ENCODE peak calls at places on chromosome 12, in five cellular contexts. C is GM12878, T is IMR-90, Z is HepG2, U is SK-N-SH. A is an unnamed sample.

GRCh38 chr12:48356041-48356768 is 5.5 kb upstream of the ZNF641 start:
- DNase-seq in C (no peak), T (no peak), Z (peak; percentile 58), U (no peak), A (no peak)

GRCh38 chr12:96183734-96184370 is 10.3 kb upstream of the ELK3 start:
- DNase-seq in C (no peak), T (no peak), Z (no peak), U (no peak), A (peak; percentile 20)

GRCh38 chr12:109951751-109952150 is 44.4 kb downstream of the GIT2 start:
- DNase-seq in C (no peak), T (peak; percentile 98), Z (no peak), U (no peak), A (no peak)

GRCh38 chr12:64600164-64600561 is 10.1 kb upstream of the RASSF3 start:
- DNase-seq in C (no peak), T (no peak), Z (no peak), U (no peak), A (no peak)

GRCh38 chr12:12685305-12685704 is 10.7 kb downstream of the GPR19 start:
- DNase-seq in C (no peak), T (no peak), Z (no peak), U (no peak), A (no peak)

GRCh38 chr12:103928736-103929050 is 1.5 kb upstream of the HSP90B1 start:
- DNase-seq in C (peak; percentile 80), T (no peak), Z (no peak), U (no peak), A (no peak)

GRCh38 chr12:3127832-3128231 is 50.7 kb downstream of the TSPAN9 start:
- DNase-seq in C (no peak), T (peak; percentile 69), Z (no peak), U (no peak), A (no peak)

GRCh38 chr12:60168441-60168840 is 572.6 kb downstream of the SLC16A7 start:
- DNase-seq in C (no peak), T (no peak), Z (peak; percentile 51), U (no peak), A (no peak)

GRCh38 chr12:110741795-110742717 is 635 bp downstream of the PPP1CC start:
- DNase-seq in C (no peak), T (peak; percentile 42), Z (no peak), U (peak; percentile 22), A (no peak)

GRCh38 chr12:104485651-104486341 is 29.0 kb downstream of the CHST11 start:
- DNase-seq in C (no peak), T (no peak), Z (no peak), U (no peak), A (peak; percentile 69)

GRCh38 chr12:19757317-19757877 is 318.1 kb downstream of the AEBP2 start:
- DNase-seq in C (peak; percentile 5), T (peak; percentile 64), Z (no peak), U (peak; percentile 31), A (no peak)

GRCh38 chr12:124296295-124296915 is 1.5 kb downstream of the RFLNA start:
- DNase-seq in C (no peak), T (no peak), Z (no peak), U (peak; percentile 61), A (no peak)

GRCh38 chr12:124297389-124297788 is 2.5 kb downstream of the RFLNA start:
- DNase-seq in C (no peak), T (no peak), Z (no peak), U (no peak), A (no peak)

GRCh38 chr12:124294686-124295315 is at the start of gene RFLNA:
- DNase-seq in C (no peak), T (no peak), Z (no peak), U (peak; percentile 78), A (no peak)

GRCh38 chr12:124296916-124297351 is 2.0 kb downstream of the RFLNA start:
- DNase-seq in C (no peak), T (no peak), Z (peak; percentile 35), U (no peak), A (no peak)

DNA sequence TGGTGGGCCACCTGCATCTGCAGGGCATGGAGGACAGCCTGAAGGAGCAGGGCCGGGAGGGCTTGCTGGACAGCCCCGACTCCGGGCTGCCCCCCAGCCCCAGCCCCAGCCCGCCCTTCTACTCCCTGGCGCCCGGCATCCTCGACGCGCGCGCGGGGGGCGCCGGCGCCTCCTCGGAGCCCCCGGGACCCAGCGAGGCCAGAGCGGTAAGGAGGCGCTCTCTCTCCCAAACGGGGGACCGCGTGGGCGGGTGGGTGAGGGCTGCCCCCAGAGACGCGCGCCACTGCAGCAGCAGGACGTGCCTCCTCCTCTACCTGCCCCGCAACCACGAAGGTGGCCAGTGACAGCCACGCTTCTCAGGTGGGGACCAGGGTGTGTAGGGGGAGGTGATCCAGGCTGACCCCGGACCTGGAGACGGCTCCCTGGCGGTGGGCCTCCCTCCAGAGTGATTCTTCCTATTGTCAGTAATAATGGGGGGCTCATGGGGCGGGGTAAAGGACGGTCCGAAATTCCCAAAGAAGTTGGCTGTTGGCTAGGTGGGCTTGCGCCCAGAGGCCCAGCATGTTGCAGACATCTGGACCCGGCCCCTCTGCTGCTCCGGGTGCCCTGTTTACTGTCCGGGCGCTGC is 652 bp downstream of the RFLNA start:
- DNase-seq in C (no peak), T (no peak), Z (no peak), U (peak; percentile 73), A (no peak)
- TF ChIP-seq MXI1 in C (no peak), T (no peak), Z (no peak), U (no peak), A (no peak)

GRCh38 chr12:14689144-14689543 is 7.3 kb downstream of the GUCY2C start:
- DNase-seq in C (no peak), T (no peak), Z (no peak), U (no peak), A (no peak)

GRCh38 chr12:14689996-14690395 is 6.4 kb downstream of the GUCY2C start:
- DNase-seq in C (no peak), T (no peak), Z (no peak), U (no peak), A (no peak)

GRCh38 chr12:14693116-14693515 is 3.3 kb downstream of the GUCY2C start:
- DNase-seq in C (no peak), T (no peak), Z (no peak), U (no peak), A (no peak)

GRCh38 chr12:14694145-14694544 is 2.3 kb downstream of the GUCY2C start:
- DNase-seq in C (no peak), T (no peak), Z (no peak), U (no peak), A (no peak)

GRCh38 chr12:14691560-14691959 is 4.8 kb downstream of the GUCY2C start:
- DNase-seq in C (no peak), T (no peak), Z (no peak), U (no peak), A (no peak)
- TF ChIP-seq MXI1 in C (no peak), T (no peak), Z (no peak), U (no peak), A (no peak)

GRCh38 chr12:80848858-80849257 is 88.9 kb downstream of the LIN7A start:
- DNase-seq in C (no peak), T (no peak), Z (no peak), U (no peak), A (no peak)

GRCh38 chr12:80847575-80847974 is 90.2 kb downstream of the LIN7A start:
- DNase-seq in C (no peak), T (no peak), Z (no peak), U (no peak), A (no peak)

GRCh38 chr12:80846930-80847329 is 90.8 kb downstream of the LIN7A start:
- DNase-seq in C (no peak), T (no peak), Z (no peak), U (no peak), A (no peak)

DNA sequence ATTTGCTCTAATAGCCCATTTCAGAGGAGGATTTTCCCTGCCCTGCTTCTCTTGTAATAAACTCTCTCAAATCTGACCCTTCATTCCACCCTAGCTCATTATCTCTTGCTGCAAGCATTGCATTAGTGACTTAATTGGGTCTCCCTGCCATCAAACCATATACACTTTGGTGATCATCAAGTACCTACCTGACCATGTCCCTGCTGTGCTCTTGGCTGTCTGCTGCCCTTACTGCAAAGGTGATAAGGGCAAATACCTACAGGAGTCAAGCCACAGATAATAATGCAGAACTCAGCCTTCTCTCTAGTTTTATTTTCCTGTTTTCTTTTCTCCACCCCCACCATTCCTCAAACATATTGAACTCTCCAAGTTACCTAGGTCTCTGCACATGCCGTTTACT is 88.4 kb downstream of the LIN7A start:
- DNase-seq in C (no peak), T (no peak), Z (no peak), U (no peak), A (no peak)
- TF ChIP-seq MXI1 in C (no peak), T (no peak), Z (no peak), U (no peak), A (no peak)

DNA sequence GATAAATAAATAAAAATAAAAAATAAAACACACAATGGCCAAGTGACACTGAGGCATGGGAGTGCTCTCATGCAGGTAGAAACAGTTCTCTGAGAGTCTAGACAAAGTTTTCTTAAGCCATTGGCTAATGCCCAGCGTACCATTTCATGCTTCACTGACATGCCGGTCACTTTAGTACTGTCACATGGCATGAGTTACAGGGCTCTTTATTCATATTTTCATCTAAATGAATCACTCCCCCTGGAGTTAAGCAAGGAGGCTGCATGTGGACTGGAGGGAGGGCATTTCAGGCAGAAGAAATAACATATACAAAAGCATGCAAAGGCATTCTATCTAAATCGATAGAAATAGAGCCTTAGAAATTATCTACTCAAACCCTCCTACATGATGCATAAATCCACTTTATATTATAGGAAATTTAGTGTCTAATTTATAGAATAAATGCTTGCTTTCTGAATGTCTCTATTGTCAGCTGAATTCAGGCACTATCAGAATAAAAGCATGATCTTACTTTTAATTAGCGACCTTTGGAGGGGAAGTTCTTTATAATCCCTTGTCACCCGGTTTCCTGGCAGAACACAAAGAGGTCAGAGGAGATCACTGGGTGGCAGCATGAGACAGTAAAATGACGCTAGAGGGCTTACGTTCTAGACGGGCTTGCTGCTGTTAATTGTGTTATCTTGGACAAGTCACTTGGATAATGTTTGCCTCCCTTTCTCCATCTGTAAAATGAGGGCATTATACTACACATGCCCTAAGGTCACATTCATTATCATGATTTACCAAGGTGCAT is 17.5 kb downstream of the DYRK4 start:
- DNase-seq in C (no peak), T (peak; percentile 13), Z (peak; percentile 17), U (peak; percentile 54), A (peak; percentile 7)
- TF ChIP-seq MXI1 in C (no peak), T (no peak), Z (no peak), U (no peak), A (no peak)

DNA sequence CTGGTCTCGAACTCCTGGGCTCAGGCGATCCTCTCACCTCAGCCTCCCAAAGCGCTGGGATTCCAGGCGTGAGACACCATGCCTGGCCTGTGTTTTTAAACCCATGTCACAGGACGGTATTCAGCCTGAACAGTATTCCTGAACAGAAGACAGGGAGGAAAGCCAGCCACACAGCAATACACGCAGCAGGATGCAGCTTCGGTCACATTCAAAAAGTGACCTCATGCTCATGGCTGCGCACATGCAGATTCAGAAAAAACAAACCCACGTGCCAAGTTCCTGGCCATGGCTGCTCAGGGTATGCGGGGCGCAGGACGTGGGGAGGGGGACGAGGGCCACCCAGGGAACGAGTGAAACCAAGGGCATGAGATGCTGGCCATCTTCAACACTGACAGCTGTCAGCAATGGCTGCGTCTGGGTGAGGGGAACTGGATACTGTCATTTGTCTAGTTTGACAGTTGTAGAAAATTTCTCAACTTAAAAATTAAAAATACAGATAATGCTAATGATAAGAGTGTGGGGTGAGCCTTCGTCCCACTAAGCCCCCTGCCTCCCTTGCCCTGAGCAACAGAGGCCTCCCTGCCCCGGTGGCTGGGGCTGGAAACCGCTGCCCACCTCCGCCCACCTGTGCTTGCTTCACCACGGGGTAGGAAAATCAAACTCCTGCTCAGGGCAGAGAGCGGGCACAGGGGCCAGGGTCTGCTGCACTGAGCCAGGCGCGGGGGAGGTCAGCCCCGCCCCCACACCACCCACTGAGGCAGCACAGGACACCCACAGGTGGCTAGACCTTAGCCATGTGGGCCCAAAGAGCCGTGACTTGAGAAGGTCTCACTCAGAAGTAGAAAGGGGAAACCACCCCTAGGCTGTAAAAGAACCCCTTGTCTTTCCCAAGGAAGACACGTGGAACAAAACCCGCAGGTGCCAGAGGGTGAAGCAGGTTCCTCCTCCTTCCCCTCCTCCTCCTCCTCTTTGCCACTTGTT is 84.2 kb downstream of the SCARB1 start:
- DNase-seq in C (peak; percentile 61), T (no peak), Z (no peak), U (no peak), A (no peak)
- TF ChIP-seq MXI1 in C (peak; percentile 26), T (no peak), Z (no peak), U (no peak), A (no peak)